ENCODE peak calls at places on chromosome 18, in nine cellular contexts. G is cardiac fibroblast; O is brain microvascular endothelial cell; D is CD8-positive, alpha-beta T cell; M is NB4; Z is foreskin fibroblast; A is colonic mucosa; B is nephron progenitor cell; C is pancreas. Q is an unnamed sample.

GRCh38 chr18:25282922-25283703 is 68.9 kb downstream of the ZNF521 start:
- DNase-seq in Z (no peak), C (no peak), M (no peak), G (no peak), A (no peak), B (no peak), O (no peak), D (no peak), Q (no peak)

GRCh38 chr18:36929601-36930000 is 100.7 kb downstream of the KIAA1328 start:
- DNase-seq in Z (no peak), A (no peak), G (no peak), M (no peak), O (no peak), D (no peak), B (no peak), C (no peak), Q (no peak)

GRCh38 chr18:58726671-58727070 is 55.4 kb downstream of the MALT1 start:
- DNase-seq in O (no peak), D (no peak), G (no peak), M (no peak), Z (no peak), C (no peak), A (no peak), B (no peak), Q (no peak)

GRCh38 chr18:51664236-51664635 is 466.8 kb upstream of the MEX3C start:
- DNase-seq in Z (no peak), D (no peak), B (no peak), M (no peak), C (no peak), O (no peak), G (no peak), A (no peak), Q (no peak)

GRCh38 chr18:12013186-12013916 is 32.0 kb downstream of the IMPA2 start:
- DNase-seq in Z (no peak), C (peak), A (no peak), D (no peak), G (no peak), M (no peak), B (peak), O (no peak), Q (no peak)

GRCh38 chr18:44779893-44780292 is 99.2 kb downstream of the SETBP1 start:
- DNase-seq in M (no peak), B (no peak), O (no peak), C (no peak), Z (no peak), A (no peak), G (no peak), D (no peak), Q (no peak)

GRCh38 chr18:75247601-75248421 is 37.2 kb downstream of the TSHZ1 start:
- DNase-seq in B (no peak), G (peak), D (no peak), O (peak), A (no peak), M (peak), C (no peak), Z (no peak), Q (no peak)

GRCh38 chr18:59484796-59485328 is 125.8 kb upstream of the LMAN1 start:
- DNase-seq in D (no peak), B (no peak), G (peak), Z (peak), M (no peak), C (no peak), A (no peak), O (no peak), Q (no peak)

GRCh38 chr18:62018034-62018760 is 125.4 kb upstream of the RNF152 start:
- DNase-seq in O (no peak), G (peak), A (peak), D (no peak), C (peak), M (no peak), Z (peak), B (no peak), Q (no peak)

GRCh38 chr18:61785588-61785987 is 107.2 kb downstream of the RNF152 start:
- DNase-seq in C (no peak), B (no peak), D (no peak), A (no peak), O (no peak), Z (no peak), G (peak), M (no peak), Q (no peak)

GRCh38 chr18:48750485-48751175 is 200.1 kb downstream of the SMAD7 start:
- DNase-seq in C (no peak), B (no peak), O (no peak), G (peak), Z (no peak), D (no peak), A (no peak), M (no peak), Q (no peak)

GRCh38 chr18:316391-316790 is 48.5 kb upstream of the THOC1 start:
- DNase-seq in B (no peak), G (no peak), Z (no peak), A (no peak), D (no peak), O (no peak), C (no peak), M (no peak), Q (no peak)

GRCh38 chr18:38545071-38545470 is 979.5 kb upstream of the CELF4 start:
- DNase-seq in B (peak), Z (no peak), M (peak), D (no peak), C (no peak), G (peak), A (no peak), O (no peak), Q (peak)

GRCh38 chr18:78918707-78919106 is 60.9 kb upstream of the SALL3 start:
- DNase-seq in O (no peak), C (no peak), Z (no peak), D (no peak), A (no peak), B (no peak), G (no peak), M (no peak), Q (no peak)

GRCh38 chr18:53971331-53971730 is 253.1 kb downstream of the MBD2 start:
- DNase-seq in A (no peak), G (no peak), D (no peak), M (no peak), B (no peak), Z (no peak), C (no peak), O (peak), Q (no peak)

GRCh38 chr18:47931707-47932103 is 1.2 kb upstream of the SMAD2 start:
- DNase-seq in G (peak), A (peak), O (no peak), B (no peak), Z (peak), M (peak), C (no peak), D (peak), Q (no peak)

GRCh38 chr18:22194151-22194598 is 24.8 kb downstream of the GATA6 start:
- DNase-seq in M (no peak), Z (no peak), D (no peak), G (peak), A (peak), B (no peak), O (no peak), C (no peak), Q (peak)

GRCh38 chr18:57802166-57802868 is 798 bp downstream of the ATP8B1 start:
- DNase-seq in Z (no peak), D (no peak), A (no peak), M (no peak), C (peak), G (no peak), O (no peak), B (peak), Q (peak)

GRCh38 chr18:31509571-31509970 is 11.6 kb downstream of the DSG2 start:
- DNase-seq in B (no peak), D (no peak), M (no peak), O (no peak), Z (no peak), G (no peak), A (no peak), C (no peak), Q (no peak)

GRCh38 chr18:45166341-45167108 is 448.8 kb upstream of the SLC14A2 start:
- DNase-seq in B (no peak), G (peak), M (no peak), A (peak), Z (peak), D (no peak), C (no peak), O (peak), Q (no peak)

GRCh38 chr18:39627936-39628335 is 2062.3 kb upstream of the CELF4 start:
- DNase-seq in D (no peak), A (no peak), C (no peak), G (peak), B (no peak), O (no peak), M (no peak), Z (no peak), Q (no peak)

GRCh38 chr18:5630057-5630765 is 86.4 kb upstream of the EPB41L3 start:
- DNase-seq in G (peak), D (no peak), B (peak), O (no peak), M (no peak), A (peak), Z (peak), C (peak), Q (peak)

GRCh38 chr18:5868218-5868904 is 27.0 kb downstream of the TMEM200C start:
- DNase-seq in A (peak), O (peak), Z (peak), B (peak), D (no peak), G (peak), M (peak), C (peak), Q (peak)

GRCh38 chr18:69444221-69444620 is 43.5 kb downstream of the DOK6 start:
- DNase-seq in O (no peak), B (no peak), C (no peak), A (no peak), D (no peak), G (peak), M (no peak), Z (peak), Q (no peak)

GRCh38 chr18:28159055-28159454 is 17.9 kb downstream of the CDH2 start:
- DNase-seq in D (no peak), A (no peak), C (no peak), O (no peak), Z (no peak), G (no peak), M (no peak), B (no peak), Q (no peak)

GRCh38 chr18:7230646-7231349 is at the start of gene LRRC30:
- DNase-seq in M (no peak), B (no peak), O (no peak), D (no peak), C (no peak), G (no peak), Z (no peak), A (no peak), Q (no peak)

GRCh38 chr18:11857177-11857887 is 6.1 kb downstream of the CHMP1B start:
- DNase-seq in O (peak), B (peak), M (peak), D (no peak), A (peak), Z (peak), C (peak), G (peak), Q (peak)

GRCh38 chr18:59086522-59086921 is 53.2 kb upstream of the SEC11C start:
- DNase-seq in G (no peak), O (no peak), A (no peak), M (no peak), C (no peak), Z (no peak), D (no peak), B (no peak), Q (no peak)

GRCh38 chr18:21265971-21266673 is 24.1 kb downstream of the GREB1L start:
- DNase-seq in G (no peak), A (no peak), O (no peak), C (no peak), M (no peak), B (no peak), Z (no peak), D (no peak), Q (no peak)

GRCh38 chr18:34258176-34258575 is 33.5 kb upstream of the NOL4 start:
- DNase-seq in B (no peak), Z (no peak), M (no peak), D (no peak), A (no peak), G (no peak), C (no peak), O (no peak), Q (peak)

DNA sequence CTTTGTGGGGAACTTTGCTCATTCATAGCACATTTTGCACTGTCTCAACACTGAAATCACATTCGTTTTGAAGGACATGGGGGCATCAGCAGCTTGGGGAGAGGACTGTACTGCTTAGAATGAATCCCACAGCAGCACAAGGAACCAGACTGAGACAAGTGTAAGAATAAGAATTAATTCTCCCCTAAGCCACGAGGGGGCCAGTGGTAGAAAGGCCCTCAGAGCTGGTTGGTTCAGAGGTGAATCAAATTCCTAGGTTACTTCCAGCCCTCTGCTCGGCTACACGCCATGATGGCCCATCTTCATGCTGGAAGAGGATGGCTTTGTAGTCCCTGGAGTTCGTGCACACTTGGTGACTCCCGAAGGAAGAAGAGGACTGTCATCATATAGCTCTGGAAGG is 12.0 kb upstream of the MC5R start:
- DNase-seq in B (no peak), D (no peak), A (no peak), C (no peak), M (peak), G (no peak), Z (no peak), O (no peak), Q (peak)
- TF ChIP-seq CTCF in B (peak), D (no peak), A (no peak), C (no peak), M (no peak), G (peak), Z (peak), O (peak), Q (peak)

GRCh38 chr18:41449612-41450011 is 505.4 kb upstream of the PIK3C3 start:
- DNase-seq in M (no peak), D (no peak), B (no peak), G (no peak), A (no peak), O (no peak), Z (no peak), C (no peak), Q (no peak)
- TF ChIP-seq CTCF in M (no peak), D (no peak), B (no peak), G (no peak), A (no peak), O (no peak), Z (no peak), C (no peak), Q (no peak)

DNA sequence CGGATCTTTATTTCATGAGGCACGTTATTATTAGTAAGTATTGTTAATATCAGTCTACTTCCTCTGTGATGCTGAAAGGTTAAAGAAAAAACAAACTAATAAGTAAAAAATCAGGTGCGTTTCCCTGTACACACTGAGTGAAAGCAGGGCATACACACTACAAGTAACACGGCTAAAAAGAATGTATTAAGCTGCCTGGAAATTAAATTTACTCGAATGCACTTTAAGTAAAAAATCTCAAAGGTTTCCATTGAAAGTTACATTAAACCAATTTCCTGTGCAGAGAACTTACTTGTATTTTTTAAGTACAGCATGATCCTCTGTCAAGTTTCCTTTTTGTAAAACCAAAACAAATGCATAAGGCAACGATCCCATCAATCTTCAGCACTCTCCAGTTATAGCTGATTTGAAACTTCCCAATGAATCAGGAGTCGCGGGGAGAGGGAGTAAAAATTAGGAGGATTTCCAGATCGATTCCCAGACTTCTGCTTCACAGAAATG is 637 bp downstream of the BCL2 start:
- DNase-seq in D (no peak), M (no peak), B (no peak), O (no peak), C (no peak), A (no peak), G (no peak), Z (no peak), Q (no peak)
- TF ChIP-seq CTCF in D (no peak), M (no peak), B (no peak), O (no peak), C (no peak), A (no peak), G (no peak), Z (no peak), Q (no peak)

GRCh38 chr18:50057009-50057408 is 137.9 kb downstream of the MYO5B start:
- DNase-seq in C (no peak), D (no peak), Z (no peak), G (no peak), B (no peak), O (no peak), A (no peak), M (no peak), Q (no peak)
- TF ChIP-seq CTCF in C (no peak), D (no peak), Z (no peak), G (no peak), B (no peak), O (no peak), A (no peak), M (no peak), Q (peak)

DNA sequence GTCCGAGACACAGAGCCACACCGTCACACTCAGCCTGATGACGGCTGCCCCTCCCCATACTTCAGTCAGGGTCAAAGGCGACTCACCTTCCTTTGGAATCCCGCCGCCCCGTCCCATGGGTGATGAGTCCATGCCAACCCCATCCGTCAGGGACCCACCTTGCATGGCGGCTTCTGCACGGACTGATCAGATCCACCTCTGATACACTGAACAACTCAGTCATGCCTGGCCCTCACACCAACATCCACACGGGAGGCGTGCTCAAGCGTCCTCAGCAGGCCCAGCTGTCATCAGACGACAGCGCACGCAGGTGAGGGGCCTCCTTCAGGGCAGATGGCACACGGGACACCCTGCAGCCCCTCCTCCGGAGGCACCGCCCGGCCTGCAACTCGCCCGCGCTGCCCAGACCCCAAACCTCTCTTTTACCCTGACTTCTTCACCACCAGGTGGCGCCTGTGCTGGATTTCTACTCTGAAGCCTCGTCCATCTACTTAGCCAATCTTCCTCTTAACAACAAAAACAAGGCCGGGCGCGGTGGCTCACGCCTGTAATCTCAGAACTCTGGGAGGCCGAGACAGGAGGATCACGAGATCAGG is 89.2 kb downstream of the ZNF516 start:
- DNase-seq in D (peak), M (peak), C (no peak), O (peak), Z (no peak), A (peak), G (peak), B (peak), Q (peak)
- TF ChIP-seq CTCF in D (peak), M (peak), C (peak), O (peak), Z (peak), A (peak), G (peak), B (peak), Q (peak)

GRCh38 chr18:65968605-65969004 is 217.8 kb downstream of the CDH7 start:
- DNase-seq in Z (no peak), D (no peak), G (no peak), C (no peak), M (no peak), B (no peak), O (no peak), A (no peak), Q (no peak)
- TF ChIP-seq CTCF in Z (no peak), D (no peak), G (peak), C (no peak), M (no peak), B (peak), O (peak), A (no peak), Q (peak)

GRCh38 chr18:43592268-43592667 is 315.0 kb upstream of the SYT4 start:
- DNase-seq in G (no peak), D (no peak), A (no peak), O (no peak), M (no peak), Z (no peak), C (no peak), B (no peak), Q (no peak)

GRCh38 chr18:43590182-43590903 is 313.1 kb upstream of the SYT4 start:
- DNase-seq in O (no peak), C (no peak), A (no peak), D (no peak), G (no peak), M (no peak), B (no peak), Z (no peak), Q (no peak)

GRCh38 chr18:43601432-43601831 is 324.1 kb upstream of the SYT4 start:
- DNase-seq in Z (no peak), D (no peak), B (no peak), A (no peak), M (no peak), G (no peak), O (no peak), C (no peak), Q (no peak)

GRCh38 chr18:43596106-43596712 is 318.9 kb upstream of the SYT4 start:
- DNase-seq in A (no peak), Z (no peak), G (peak), B (no peak), C (no peak), O (no peak), M (peak), D (no peak), Q (no peak)
- TF ChIP-seq CTCF in A (peak), Z (peak), G (peak), B (peak), C (no peak), O (peak), M (peak), D (no peak), Q (peak)

Q was measured in endodermal cell.